ENCODE peak calls at places on chromosomes 7 and 10, in six cellular contexts. One of them, this sample, is unnamed.

GRCh38 chr7:158827411-158828342 is 1.6 kb downstream of the ESYT2 start:
- DNase-seq in ovary: no peak
- DNase-seq in uterus: no peak
- DNase-seq in sigmoid colon: no peak
- DNase-seq in transverse colon: no peak
- DNase-seq in esophagus squamous epithelium: no peak
- DNase-seq in this sample: no peak

GRCh38 chr7:16135628-16136027 is 285.7 kb downstream of the CRPPA start:
- DNase-seq in transverse colon: no peak
- DNase-seq in uterus: no peak
- DNase-seq in esophagus squamous epithelium: no peak
- DNase-seq in ovary: no peak
- DNase-seq in sigmoid colon: no peak
- DNase-seq in this sample: no peak

GRCh38 chr10:125264752-125265578 is 104.6 kb upstream of the CTBP2 start:
- DNase-seq in sigmoid colon: no peak
- DNase-seq in ovary: no peak
- DNase-seq in uterus: no peak
- DNase-seq in esophagus squamous epithelium: no peak
- DNase-seq in transverse colon: no peak
- DNase-seq in this sample: no peak

GRCh38 chr7:1717903-1718676 is 48.0 kb downstream of the ELFN1 start:
- DNase-seq in esophagus squamous epithelium: no peak
- DNase-seq in uterus: no peak
- DNase-seq in ovary: no peak
- DNase-seq in sigmoid colon: no peak
- DNase-seq in transverse colon: no peak
- DNase-seq in this sample: no peak

GRCh38 chr10:97714401-97715258 is 1.1 kb downstream of the MARVELD1 start:
- DNase-seq in uterus: peak
- DNase-seq in transverse colon: peak
- DNase-seq in esophagus squamous epithelium: no peak
- DNase-seq in sigmoid colon: peak
- DNase-seq in ovary: peak
- DNase-seq in this sample: peak

GRCh38 chr10:6665847-6666246 is 85.8 kb upstream of the PRKCQ start:
- DNase-seq in uterus: no peak
- DNase-seq in esophagus squamous epithelium: no peak
- DNase-seq in transverse colon: no peak
- DNase-seq in ovary: no peak
- DNase-seq in sigmoid colon: no peak
- DNase-seq in this sample: no peak

GRCh38 chr10:42951486-42952251 is 125.2 kb upstream of the RET start:
- DNase-seq in sigmoid colon: peak
- DNase-seq in ovary: no peak
- DNase-seq in transverse colon: no peak
- DNase-seq in esophagus squamous epithelium: no peak
- DNase-seq in uterus: no peak
- DNase-seq in this sample: peak

GRCh38 chr7:116547347-116547746 is 22.5 kb downstream of the CAV1 start:
- DNase-seq in ovary: no peak
- DNase-seq in esophagus squamous epithelium: no peak
- DNase-seq in transverse colon: no peak
- DNase-seq in sigmoid colon: no peak
- DNase-seq in uterus: no peak
- DNase-seq in this sample: no peak

GRCh38 chr7:157521061-157521731 is 184.4 kb downstream of the DNAJB6 start:
- DNase-seq in esophagus squamous epithelium: no peak
- DNase-seq in transverse colon: no peak
- DNase-seq in sigmoid colon: peak
- DNase-seq in uterus: no peak
- DNase-seq in ovary: no peak
- DNase-seq in this sample: no peak

GRCh38 chr10:102752934-102753664 is 9.4 kb downstream of the WBP1L start:
- DNase-seq in sigmoid colon: peak
- DNase-seq in transverse colon: no peak
- DNase-seq in esophagus squamous epithelium: no peak
- DNase-seq in ovary: peak
- DNase-seq in uterus: no peak
- DNase-seq in this sample: no peak

GRCh38 chr10:66772511-66772910 is 153.3 kb upstream of the LRRTM3 start:
- DNase-seq in uterus: no peak
- DNase-seq in esophagus squamous epithelium: no peak
- DNase-seq in sigmoid colon: no peak
- DNase-seq in ovary: no peak
- DNase-seq in transverse colon: no peak
- DNase-seq in this sample: no peak

GRCh38 chr10:76302936-76303656 is 871.7 kb downstream of the LRMDA start:
- DNase-seq in uterus: peak
- DNase-seq in esophagus squamous epithelium: no peak
- DNase-seq in sigmoid colon: no peak
- DNase-seq in ovary: no peak
- DNase-seq in transverse colon: no peak
- DNase-seq in this sample: no peak

GRCh38 chr7:973312-973711 is 2.0 kb downstream of the COX19 start:
- DNase-seq in transverse colon: no peak
- DNase-seq in esophagus squamous epithelium: no peak
- DNase-seq in sigmoid colon: no peak
- DNase-seq in uterus: no peak
- DNase-seq in ovary: no peak
- DNase-seq in this sample: no peak

GRCh38 chr10:61877882-61878281 is 23.6 kb upstream of the ARID5B start:
- DNase-seq in uterus: no peak
- DNase-seq in sigmoid colon: no peak
- DNase-seq in ovary: no peak
- DNase-seq in transverse colon: no peak
- DNase-seq in esophagus squamous epithelium: no peak
- DNase-seq in this sample: no peak

GRCh38 chr10:102904337-102904736 is 13.8 kb upstream of the CNNM2 start:
- DNase-seq in transverse colon: no peak
- DNase-seq in uterus: no peak
- DNase-seq in esophagus squamous epithelium: no peak
- DNase-seq in sigmoid colon: no peak
- DNase-seq in ovary: no peak
- DNase-seq in this sample: no peak

GRCh38 chr10:119246862-119247549 is 39.6 kb downstream of the GRK5 start:
- DNase-seq in esophagus squamous epithelium: no peak
- DNase-seq in uterus: peak
- DNase-seq in transverse colon: no peak
- DNase-seq in sigmoid colon: no peak
- DNase-seq in ovary: peak
- DNase-seq in this sample: no peak

GRCh38 chr7:131371411-131371810 is 43.7 kb downstream of the MKLN1 start:
- DNase-seq in uterus: no peak
- DNase-seq in ovary: no peak
- DNase-seq in esophagus squamous epithelium: no peak
- DNase-seq in sigmoid colon: no peak
- DNase-seq in transverse colon: no peak
- DNase-seq in this sample: no peak

GRCh38 chr10:44385423-44385725 is 477 bp upstream of the CXCL12 start:
- DNase-seq in esophagus squamous epithelium: no peak
- DNase-seq in ovary: no peak
- DNase-seq in transverse colon: no peak
- DNase-seq in uterus: no peak
- DNase-seq in sigmoid colon: no peak
- DNase-seq in this sample: no peak

GRCh38 chr7:117871778-117872538 is 1.3 kb downstream of the CTTNBP2 start:
- DNase-seq in uterus: peak
- DNase-seq in sigmoid colon: peak
- DNase-seq in ovary: peak
- DNase-seq in esophagus squamous epithelium: no peak
- DNase-seq in transverse colon: no peak
- DNase-seq in this sample: no peak

GRCh38 chr7:145224775-145225174 is 388.9 kb upstream of the TPK1 start:
- DNase-seq in ovary: no peak
- DNase-seq in esophagus squamous epithelium: no peak
- DNase-seq in transverse colon: no peak
- DNase-seq in uterus: no peak
- DNase-seq in sigmoid colon: no peak
- DNase-seq in this sample: no peak

GRCh38 chr7:31687024-31687423 is at the start of gene PPP1R17:
- DNase-seq in esophagus squamous epithelium: no peak
- DNase-seq in ovary: no peak
- DNase-seq in transverse colon: no peak
- DNase-seq in sigmoid colon: no peak
- DNase-seq in uterus: no peak
- DNase-seq in this sample: no peak

GRCh38 chr10:102863660-102864059 is 5.6 kb upstream of the AS3MT start:
- DNase-seq in uterus: no peak
- DNase-seq in esophagus squamous epithelium: no peak
- DNase-seq in transverse colon: no peak
- DNase-seq in sigmoid colon: no peak
- DNase-seq in ovary: no peak
- DNase-seq in this sample: no peak

GRCh38 chr10:86203162-86203905 is 163.3 kb downstream of the GRID1 start:
- DNase-seq in transverse colon: no peak
- DNase-seq in ovary: no peak
- DNase-seq in esophagus squamous epithelium: no peak
- DNase-seq in sigmoid colon: peak
- DNase-seq in uterus: no peak
- DNase-seq in this sample: no peak

GRCh38 chr7:37311282-37311868 is 137.3 kb downstream of the ELMO1 start:
- DNase-seq in transverse colon: no peak
- DNase-seq in esophagus squamous epithelium: no peak
- DNase-seq in uterus: no peak
- DNase-seq in ovary: no peak
- DNase-seq in sigmoid colon: no peak
- DNase-seq in this sample: no peak

GRCh38 chr7:2807846-2808772 is 36.0 kb downstream of the GNA12 start:
- DNase-seq in transverse colon: no peak
- DNase-seq in esophagus squamous epithelium: no peak
- DNase-seq in sigmoid colon: peak
- DNase-seq in ovary: no peak
- DNase-seq in uterus: no peak
- DNase-seq in this sample: no peak

GRCh38 chr10:69948261-69948660 is 104.4 kb upstream of the MACROH2A2 start:
- DNase-seq in transverse colon: no peak
- DNase-seq in sigmoid colon: no peak
- DNase-seq in uterus: no peak
- DNase-seq in ovary: no peak
- DNase-seq in esophagus squamous epithelium: no peak
- DNase-seq in this sample: no peak

GRCh38 chr10:4041531-4042096 is 256.6 kb upstream of the KLF6 start:
- DNase-seq in transverse colon: no peak
- DNase-seq in esophagus squamous epithelium: no peak
- DNase-seq in sigmoid colon: no peak
- DNase-seq in ovary: no peak
- DNase-seq in uterus: no peak
- DNase-seq in this sample: no peak

GRCh38 chr10:23438547-23439451 is at the start of gene OTUD1:
- DNase-seq in sigmoid colon: peak
- DNase-seq in esophagus squamous epithelium: peak
- DNase-seq in ovary: peak
- DNase-seq in transverse colon: peak
- DNase-seq in uterus: peak
- DNase-seq in this sample: peak

GRCh38 chr10:23445591-23445990 is 6.7 kb downstream of the OTUD1 start:
- DNase-seq in uterus: no peak
- DNase-seq in transverse colon: no peak
- DNase-seq in esophagus squamous epithelium: no peak
- DNase-seq in ovary: no peak
- DNase-seq in sigmoid colon: no peak
- DNase-seq in this sample: no peak

GRCh38 chr10:23439452-23439919 is 611 bp downstream of the OTUD1 start:
- DNase-seq in transverse colon: no peak
- DNase-seq in uterus: no peak
- DNase-seq in sigmoid colon: peak
- DNase-seq in esophagus squamous epithelium: no peak
- DNase-seq in ovary: no peak
- DNase-seq in this sample: peak

GRCh38 chr10:23439920-23440875 is 1.3 kb downstream of the OTUD1 start:
- DNase-seq in ovary: peak
- DNase-seq in uterus: peak
- DNase-seq in transverse colon: peak
- DNase-seq in sigmoid colon: peak
- DNase-seq in esophagus squamous epithelium: no peak
- DNase-seq in this sample: peak

DNA sequence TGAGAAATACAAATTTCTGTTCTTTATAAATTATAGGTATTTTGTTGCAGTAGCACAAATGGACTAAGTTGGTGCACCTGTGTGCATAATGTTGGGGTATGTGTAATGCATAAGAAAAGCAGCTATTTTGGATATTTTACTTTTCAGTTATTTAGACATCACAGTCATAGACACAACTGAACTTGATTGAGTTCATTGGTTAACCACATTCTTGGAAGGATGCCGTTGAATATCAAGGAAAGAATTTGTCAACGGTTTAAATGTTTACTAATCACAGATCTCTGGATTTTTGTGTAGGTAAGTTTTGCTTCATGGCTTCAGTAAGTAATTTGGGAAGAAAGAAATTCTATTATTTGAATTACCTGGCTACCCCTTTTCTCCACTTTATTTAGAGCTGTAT is 4.1 kb downstream of the OTUD1 start:
- DNase-seq in transverse colon: no peak
- DNase-seq in esophagus squamous epithelium: no peak
- DNase-seq in ovary: no peak
- DNase-seq in uterus: no peak
- DNase-seq in sigmoid colon: no peak
- DNase-seq in this sample: no peak
- H3K27ac ChIP-seq in transverse colon: no peak
- H3K27ac ChIP-seq in esophagus squamous epithelium: no peak
- H3K27ac ChIP-seq in ovary: no peak
- H3K27ac ChIP-seq in uterus: no peak
- H3K27ac ChIP-seq in sigmoid colon: no peak
- H3K27ac ChIP-seq in this sample: no peak

GRCh38 chr7:150515752-150516151 is 1.1 kb downstream of the GIMAP7 start:
- DNase-seq in uterus: no peak
- DNase-seq in sigmoid colon: no peak
- DNase-seq in esophagus squamous epithelium: no peak
- DNase-seq in transverse colon: no peak
- DNase-seq in ovary: no peak
- DNase-seq in this sample: no peak
- H3K4me3 ChIP-seq in uterus: peak
- H3K4me3 ChIP-seq in sigmoid colon: peak
- H3K4me3 ChIP-seq in esophagus squamous epithelium: peak
- H3K4me3 ChIP-seq in transverse colon: peak
- H3K4me3 ChIP-seq in ovary: peak
- H3K4me3 ChIP-seq in this sample: peak

GRCh38 chr7:100478966-100479660 is at the start of gene TSC22D4:
- DNase-seq in transverse colon: peak
- DNase-seq in sigmoid colon: peak
- DNase-seq in esophagus squamous epithelium: peak
- DNase-seq in uterus: peak
- DNase-seq in ovary: peak
- DNase-seq in this sample: peak
- TF ChIP-seq POLR2A in transverse colon: peak
- TF ChIP-seq POLR2A in sigmoid colon: peak
- TF ChIP-seq POLR2A in esophagus squamous epithelium: peak
- TF ChIP-seq POLR2A in uterus: peak
- TF ChIP-seq POLR2A in ovary: peak
- TF ChIP-seq POLR2A in this sample: peak

DNA sequence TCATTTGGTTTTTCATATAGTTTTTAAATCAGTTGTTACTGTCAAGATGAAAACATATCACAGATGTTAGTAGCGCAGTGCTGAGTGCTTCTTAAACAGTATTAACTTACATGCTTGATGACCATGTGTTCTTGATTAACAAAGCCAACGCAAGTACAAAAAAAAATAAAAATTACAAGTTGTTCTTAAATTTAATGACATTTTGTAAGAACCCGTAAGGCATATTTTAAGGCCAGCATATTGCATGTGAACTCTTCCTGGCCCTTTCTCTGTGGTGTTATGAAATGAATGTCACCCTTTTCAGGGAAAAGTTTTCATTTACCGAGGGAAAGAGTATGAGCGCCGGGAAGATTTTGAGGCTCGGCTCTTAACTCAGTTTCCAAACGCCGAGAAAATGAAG is 140.4 kb upstream of the NPS start:
- DNase-seq in ovary: no peak
- DNase-seq in uterus: peak
- DNase-seq in esophagus squamous epithelium: no peak
- DNase-seq in transverse colon: no peak
- DNase-seq in sigmoid colon: no peak
- DNase-seq in this sample: no peak
- H3K27ac ChIP-seq in ovary: no peak
- H3K27ac ChIP-seq in uterus: peak
- H3K27ac ChIP-seq in esophagus squamous epithelium: no peak
- H3K27ac ChIP-seq in transverse colon: no peak
- H3K27ac ChIP-seq in sigmoid colon: no peak
- H3K27ac ChIP-seq in this sample: no peak

This sample was measured in right lobe of liver.